ENCODE peak calls at places on chromosomes 13 and 19, in ten cellular contexts. W, Q, P, S, V, I, G, U, R and K are unnamed samples.

GRCh38 chr13:73369095-73369494 is 310.3 kb downstream of the KLF5 start:
- DNase-seq in W (no peak), P (no peak), Q (no peak), S (no peak), R (no peak), V (no peak), U (no peak), G (no peak), I (no peak), K (no peak)

GRCh38 chr13:51818276-51818675 is 14.3 kb upstream of the DHRS12 start:
- DNase-seq in Q (no peak), V (no peak), I (no peak), W (no peak), R (no peak), U (no peak), P (no peak), S (no peak), G (no peak), K (no peak)

GRCh38 chr13:93724187-93724586 is 497.6 kb downstream of the GPC6 start:
- DNase-seq in P (no peak), S (no peak), W (no peak), Q (no peak), V (no peak), G (no peak), I (no peak), R (no peak), U (no peak), K (no peak)

GRCh38 chr13:48828962-48829405 is 146.7 kb upstream of the FNDC3A start:
- DNase-seq in S (no peak), R (no peak), V (no peak), P (peak), U (no peak), G (no peak), W (no peak), I (no peak), Q (no peak), K (no peak)

GRCh38 chr13:49641810-49642291 is 13.5 kb downstream of the ARL11 start:
- DNase-seq in S (no peak), R (no peak), Q (no peak), I (peak), W (no peak), P (no peak), V (no peak), U (no peak), G (peak), K (peak)

GRCh38 chr19:27672309-27673047 is 1540.5 kb downstream of the UQCRFS1 start:
- DNase-seq in W (no peak), V (no peak), R (no peak), S (no peak), G (no peak), U (no peak), P (no peak), I (no peak), Q (no peak), K (no peak)

GRCh38 chr13:113960276-113960948 is 13.5 kb downstream of the C13orf46 start:
- DNase-seq in P (no peak), R (no peak), W (no peak), U (no peak), Q (no peak), G (no peak), I (no peak), S (no peak), V (no peak), K (no peak)

GRCh38 chr19:6610934-6611370 is 20.0 kb upstream of the CD70 start:
- DNase-seq in P (no peak), V (no peak), U (no peak), I (no peak), W (no peak), S (no peak), G (peak), Q (no peak), R (no peak), K (peak)